ENCODE peak calls at places on chromosomes 7 and 10, in five cellular contexts. K is ascending aorta, H is stomach, D is Peyer's patch, Z is tibial artery. W is an unnamed sample. For H3K4me1 and H3K27me3, the result is how much of the 10 kb centered on the place peaks cover.

GRCh38 chr7:4083513-4083912 is 598.6 kb upstream of the FOXK1 start:
- DNase-seq in K (no peak), H (no peak), D (no peak), Z (no peak), W (no peak)

GRCh38 chr10:7593068-7593467 is 73.7 kb downstream of the ITIH5 start:
- DNase-seq in K (no peak), H (no peak), D (no peak), Z (peak), W (no peak)

GRCh38 chr10:102593074-102593803 is 51.0 kb upstream of the TRIM8 start:
- DNase-seq in K (no peak), H (no peak), D (no peak), Z (no peak), W (no peak)

GRCh38 chr7:90743626-90744025 is 147.5 kb downstream of the CDK14 start:
- DNase-seq in K (no peak), H (no peak), D (no peak), Z (no peak), W (no peak)

GRCh38 chr10:110802090-110802489 is 69.6 kb upstream of the PDCD4 start:
- DNase-seq in K (no peak), H (no peak), D (no peak), Z (no peak), W (no peak)

GRCh38 chr7:2379821-2380450 is 23.5 kb upstream of the CHST12 start:
- DNase-seq in K (no peak), H (no peak), D (no peak), Z (no peak), W (no peak)

GRCh38 chr7:123719481-123719806 is 29.4 kb downstream of the WASL start:
- DNase-seq in K (no peak), H (no peak), D (no peak), Z (no peak), W (no peak)

GRCh38 chr7:138254444-138254843 is 178.2 kb downstream of the AKR1D1 start:
- DNase-seq in K (no peak), H (no peak), D (no peak), Z (no peak), W (no peak)

GRCh38 chr10:10730644-10731043 is 287.0 kb upstream of the CELF2 start:
- DNase-seq in K (no peak), H (no peak), D (no peak), Z (no peak), W (no peak)

GRCh38 chr7:152367170-152367569 is 68.6 kb downstream of the KMT2C start:
- DNase-seq in K (no peak), H (no peak), D (no peak), Z (no peak), W (no peak)

GRCh38 chr7:1889556-1890181 is 219.6 kb downstream of the ELFN1 start:
- DNase-seq in K (no peak), H (no peak), D (no peak), Z (no peak), W (peak)

GRCh38 chr10:124935946-124936345 is 6.0 kb upstream of the ZRANB1 start:
- DNase-seq in K (no peak), H (no peak), D (no peak), Z (no peak), W (no peak)

GRCh38 chr10:35889226-35889625 is 247.1 kb upstream of the FZD8 start:
- DNase-seq in K (no peak), H (no peak), D (no peak), Z (no peak), W (no peak)
- H3K4me1 ChIP-seq in K (under half), H (under half), D (under half), Z (under half), W (under half)

GRCh38 chr10:93465806-93466675 is 16.1 kb downstream of the MYOF start:
- DNase-seq in K (peak), H (peak), D (no peak), Z (peak), W (no peak)
- H3K27ac ChIP-seq in K (peak), H (peak), D (peak), Z (peak), W (no peak)

DNA sequence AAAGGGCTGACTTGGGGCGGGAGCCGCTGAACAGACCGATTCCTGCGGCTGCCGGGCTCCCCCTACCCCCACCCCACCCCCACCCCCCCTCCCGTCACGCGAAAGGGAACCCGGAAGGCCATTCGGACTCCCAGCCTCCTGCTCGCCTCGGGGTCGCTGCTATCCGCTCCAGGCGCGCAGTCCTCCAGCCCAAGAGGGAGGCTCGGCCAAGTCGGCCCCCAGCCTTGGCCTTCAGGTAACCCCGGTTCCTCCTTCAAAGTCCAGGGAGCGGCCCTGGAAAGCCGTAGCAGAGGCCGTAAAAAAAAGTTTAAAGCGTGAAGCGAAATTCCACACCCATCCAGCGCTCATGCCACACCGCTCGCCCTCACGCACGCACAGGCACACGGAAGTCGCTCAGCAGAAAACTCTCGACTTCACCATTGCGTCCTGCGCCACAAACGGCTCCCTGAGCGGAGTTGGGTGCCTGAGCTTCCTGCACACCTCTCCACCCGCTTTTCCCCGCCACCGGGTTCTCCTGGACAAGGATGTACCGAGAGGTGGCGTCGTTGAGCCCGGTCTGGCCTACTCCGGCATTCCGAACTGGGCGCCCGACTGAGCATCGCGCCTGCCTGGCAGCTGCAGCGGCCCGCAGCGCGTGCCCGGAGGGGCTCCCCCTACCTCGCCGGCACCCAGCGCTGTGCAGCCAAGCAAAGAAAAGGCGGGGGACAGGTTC is 1.4 kb downstream of the SORCS3 start:
- DNase-seq in K (no peak), H (no peak), D (no peak), Z (no peak), W (no peak)
- H3K27me3 ChIP-seq in K (under half), H (under half), D (under half), Z (under half), W (under half)

GRCh38 chr7:101823596-101823995 is 6.2 kb downstream of the CUX1 start:
- DNase-seq in K (no peak), H (no peak), D (no peak), Z (no peak), W (no peak)

GRCh38 chr7:101820703-101821102 is 3.3 kb downstream of the CUX1 start:
- DNase-seq in K (no peak), H (no peak), D (peak), Z (no peak), W (no peak)

GRCh38 chr7:101823086-101823485 is 5.7 kb downstream of the CUX1 start:
- DNase-seq in K (no peak), H (peak), D (peak), Z (no peak), W (no peak)

GRCh38 chr7:101826081-101826835 is 8.8 kb downstream of the CUX1 start:
- DNase-seq in K (peak), H (no peak), D (no peak), Z (no peak), W (no peak)

DNA sequence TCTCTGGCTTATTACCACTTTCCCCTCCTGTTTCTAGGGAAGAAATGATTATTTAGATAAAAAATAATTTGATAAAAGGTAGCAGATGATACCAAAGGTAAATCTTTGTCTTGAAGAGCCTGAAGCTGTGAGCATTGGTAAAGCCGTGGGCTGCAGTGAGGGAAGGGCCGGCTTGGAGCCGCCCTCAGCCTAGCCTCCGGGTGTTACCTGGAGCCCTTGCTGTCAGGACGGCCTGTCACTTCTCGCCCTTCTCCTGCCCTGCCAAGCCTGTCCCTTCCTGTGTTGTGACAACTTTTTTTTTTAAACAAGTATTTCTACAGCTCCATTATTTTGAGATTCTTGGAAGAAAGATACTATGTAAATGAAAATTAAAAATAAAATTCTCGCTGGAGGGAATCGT is 7.0 kb downstream of the CUX1 start:
- DNase-seq in K (no peak), H (no peak), D (no peak), Z (no peak), W (no peak)
- H3K4me1 ChIP-seq in K (under half), H (half or more), D (under half), Z (under half), W (under half)

DNA sequence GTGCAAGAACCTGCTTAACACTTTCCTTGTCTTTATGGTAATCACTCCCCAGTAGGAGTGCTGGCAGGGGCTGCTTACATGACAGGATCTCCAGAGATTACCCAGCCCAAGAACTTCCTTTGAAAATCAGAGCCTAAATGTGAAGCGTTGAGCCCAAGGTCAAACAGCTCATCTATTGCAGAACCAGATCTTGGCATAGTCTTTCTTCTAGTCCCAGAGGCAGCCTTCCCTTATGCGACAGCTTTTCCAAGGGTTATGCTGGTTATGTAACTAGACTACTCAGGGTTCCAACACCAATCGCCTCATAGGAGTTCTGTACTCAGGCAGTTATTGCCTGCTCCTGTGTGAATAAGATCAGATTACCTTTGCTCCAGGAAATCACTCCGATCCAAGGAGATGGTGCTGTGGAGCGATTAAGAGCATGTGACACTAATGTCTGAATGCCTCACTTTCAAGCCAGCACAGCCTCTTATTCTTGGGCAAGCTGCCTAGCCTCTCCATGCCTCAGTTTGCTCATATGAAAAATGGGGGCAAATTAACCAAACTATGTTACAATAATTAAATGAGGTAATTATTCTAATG is 8.4 kb upstream of the LGI1 start:
- DNase-seq in K (no peak), H (no peak), D (no peak), Z (no peak), W (no peak)
- H3K27ac ChIP-seq in K (no peak), H (peak), D (no peak), Z (peak), W (no peak)

DNA sequence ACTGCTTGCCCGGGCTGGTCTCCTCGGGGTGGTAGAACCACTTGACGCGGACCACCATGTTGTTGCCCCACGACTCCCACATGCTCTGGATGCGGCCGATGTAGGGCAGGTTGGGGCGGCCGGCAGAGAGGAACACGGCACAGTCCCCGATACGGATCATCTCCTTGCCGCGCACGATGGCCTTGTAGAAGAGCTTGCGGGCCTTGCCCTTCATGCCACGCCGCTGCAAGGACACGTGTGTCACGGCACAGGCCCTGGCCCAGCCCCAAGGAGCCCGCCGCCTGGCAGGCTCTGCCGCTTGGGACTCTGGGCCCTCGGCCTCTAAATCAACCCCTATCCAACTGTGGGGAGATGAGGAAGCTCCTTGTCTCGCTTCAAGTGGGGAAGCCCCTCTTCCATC is 26.4 kb downstream of the SLC29A4 start:
- DNase-seq in K (no peak), H (no peak), D (no peak), Z (no peak), W (no peak)
- H3K27me3 ChIP-seq in K (under half), H (under half), D (under half), Z (under half), W (under half)

DNA sequence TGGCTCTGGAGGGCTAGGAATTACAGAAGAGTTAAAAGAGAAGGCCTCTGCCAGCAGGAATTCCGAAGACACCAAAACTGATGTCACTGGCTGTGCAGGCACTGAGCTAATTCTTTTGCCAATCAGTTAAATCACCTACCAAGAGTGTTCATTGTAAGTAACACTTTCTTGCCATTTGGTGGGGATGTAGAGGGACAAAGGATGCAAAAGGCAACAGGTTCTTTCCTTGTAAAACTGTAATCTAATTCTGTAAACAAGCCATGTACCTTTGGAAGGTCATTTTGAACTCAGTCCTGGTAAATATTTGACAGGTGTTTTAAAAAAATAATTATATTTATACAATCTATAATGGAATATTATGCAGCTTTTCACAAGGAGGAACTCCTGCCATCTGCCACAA is 438.4 kb downstream of the AUTS2 start:
- DNase-seq in K (no peak), H (no peak), D (no peak), Z (no peak), W (no peak)
- H3K4me1 ChIP-seq in K (under half), H (under half), D (under half), Z (under half), W (under half)

GRCh38 chr10:61627266-61627665 is 35.5 kb upstream of the CABCOCO1 start:
- DNase-seq in K (no peak), H (no peak), D (no peak), Z (no peak), W (no peak)

GRCh38 chr10:61626209-61626608 is 36.5 kb upstream of the CABCOCO1 start:
- DNase-seq in K (no peak), H (no peak), D (no peak), Z (no peak), W (no peak)

GRCh38 chr10:61628199-61628874 is 34.4 kb upstream of the CABCOCO1 start:
- DNase-seq in K (no peak), H (no peak), D (no peak), Z (no peak), W (no peak)

GRCh38 chr10:61629594-61629993 is 33.1 kb upstream of the CABCOCO1 start:
- DNase-seq in K (no peak), H (no peak), D (no peak), Z (no peak), W (no peak)

DNA sequence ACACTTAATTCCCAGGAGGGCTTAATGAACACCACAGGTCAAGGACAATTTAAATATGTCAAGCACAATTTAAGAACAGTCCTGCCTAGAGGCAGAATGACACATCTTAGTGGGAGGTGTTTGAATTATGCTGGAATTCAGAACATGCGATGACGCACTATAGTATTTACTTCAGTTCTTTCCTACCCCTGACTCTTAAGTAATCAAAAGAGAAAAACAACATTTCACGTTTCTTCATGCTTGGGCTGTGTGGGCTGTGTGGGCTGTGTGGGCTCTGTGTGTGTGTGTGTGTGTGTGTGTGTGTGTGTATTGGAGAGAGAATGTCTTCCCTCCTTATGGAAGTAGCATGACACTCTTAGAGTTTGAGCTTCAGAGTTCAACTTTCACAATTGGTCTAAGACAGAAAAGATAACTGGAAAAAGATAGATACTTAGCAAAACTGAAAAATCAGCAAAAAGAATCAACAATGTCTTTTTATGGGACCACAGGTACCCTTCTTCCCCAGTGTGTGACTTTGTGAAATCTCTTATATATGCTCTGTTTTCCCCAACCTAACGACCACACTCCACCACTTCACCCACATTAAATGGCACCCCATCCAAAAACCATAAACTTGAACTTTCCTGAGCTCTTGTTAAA is 33.7 kb upstream of the CABCOCO1 start:
- DNase-seq in K (no peak), H (no peak), D (no peak), Z (no peak), W (no peak)
- H3K27ac ChIP-seq in K (no peak), H (peak), D (no peak), Z (peak), W (no peak)

DNA sequence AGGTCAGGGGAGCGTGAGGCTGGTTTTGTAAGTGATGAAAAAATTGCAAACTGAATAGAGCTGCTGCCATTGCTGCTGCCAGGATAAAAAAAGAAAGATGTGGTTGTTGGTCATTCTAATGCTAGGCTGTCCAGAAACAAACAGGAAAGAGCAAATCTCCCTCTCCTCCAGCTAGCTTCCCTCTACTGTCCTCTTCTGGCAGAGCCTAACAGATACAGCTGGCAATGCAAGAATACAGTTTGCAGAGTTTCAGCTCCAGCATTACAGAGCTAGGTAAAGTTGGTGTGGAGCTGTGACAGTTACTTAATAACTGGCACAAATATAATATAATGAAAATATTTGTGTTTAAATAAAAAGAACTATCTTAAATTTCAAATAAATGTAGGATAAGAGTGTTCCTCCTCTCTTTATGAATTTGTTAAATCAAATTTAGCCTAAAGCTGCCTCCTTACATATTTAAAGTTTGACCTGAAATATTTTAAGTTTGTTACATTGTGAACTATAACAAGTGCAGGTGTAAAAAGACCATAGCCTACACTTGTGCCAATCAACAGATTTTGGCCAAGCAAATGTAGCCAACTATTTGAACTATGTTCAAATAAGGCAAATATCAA is 407.7 kb downstream of the SH2D4B start:
- DNase-seq in K (no peak), H (no peak), D (no peak), Z (no peak), W (no peak)
- H3K27me3 ChIP-seq in K (under half), H (under half), D (under half), Z (under half), W (under half)